ENCODE peak calls at places on chromosomes 1 and 21, in eight cellular contexts. One of them, this sample, is unnamed.

GRCh38 chr1:169741666-169742394 is 8.0 kb upstream of the SELE start:
- DNase-seq in suprapubic skin: no peak
- DNase-seq in GM12891: no peak
- DNase-seq in prostate gland: no peak
- DNase-seq in breast epithelium: no peak
- DNase-seq in sigmoid colon: no peak
- DNase-seq in heart left ventricle: no peak
- DNase-seq in body of pancreas: no peak
- DNase-seq in this sample: no peak

GRCh38 chr1:10677508-10678364 is 118.7 kb downstream of the CASZ1 start:
- DNase-seq in suprapubic skin: no peak
- DNase-seq in GM12891: no peak
- DNase-seq in prostate gland: no peak
- DNase-seq in breast epithelium: no peak
- DNase-seq in sigmoid colon: peak; percentile 90
- DNase-seq in heart left ventricle: peak; percentile 61
- DNase-seq in body of pancreas: peak; percentile 50
- DNase-seq in this sample: no peak

GRCh38 chr1:5983361-5984103 is 8.7 kb downstream of the NPHP4 start:
- DNase-seq in suprapubic skin: no peak
- DNase-seq in GM12891: no peak
- DNase-seq in prostate gland: no peak
- DNase-seq in breast epithelium: no peak
- DNase-seq in sigmoid colon: no peak
- DNase-seq in heart left ventricle: no peak
- DNase-seq in body of pancreas: no peak
- DNase-seq in this sample: no peak

GRCh38 chr1:51648180-51649109 is 31.6 kb downstream of the OSBPL9 start:
- DNase-seq in suprapubic skin: no peak
- DNase-seq in GM12891: no peak
- DNase-seq in prostate gland: no peak
- DNase-seq in breast epithelium: no peak
- DNase-seq in sigmoid colon: no peak
- DNase-seq in heart left ventricle: peak; percentile 25
- DNase-seq in body of pancreas: peak; percentile 24
- DNase-seq in this sample: peak; percentile 61

GRCh38 chr1:208080396-208081276 is 163.5 kb downstream of the PLXNA2 start:
- DNase-seq in suprapubic skin: no peak
- DNase-seq in GM12891: no peak
- DNase-seq in prostate gland: no peak
- DNase-seq in breast epithelium: no peak
- DNase-seq in sigmoid colon: no peak
- DNase-seq in heart left ventricle: no peak
- DNase-seq in body of pancreas: no peak
- DNase-seq in this sample: no peak

GRCh38 chr1:216456682-216457081 is 33.4 kb upstream of the USH2A start:
- DNase-seq in suprapubic skin: no peak
- DNase-seq in GM12891: no peak
- DNase-seq in prostate gland: peak; percentile 14
- DNase-seq in breast epithelium: no peak
- DNase-seq in sigmoid colon: no peak
- DNase-seq in heart left ventricle: no peak
- DNase-seq in body of pancreas: no peak
- DNase-seq in this sample: no peak

GRCh38 chr1:208209286-208209685 is 34.9 kb downstream of the PLXNA2 start:
- DNase-seq in suprapubic skin: no peak
- DNase-seq in GM12891: no peak
- DNase-seq in prostate gland: peak; percentile 79
- DNase-seq in breast epithelium: no peak
- DNase-seq in sigmoid colon: no peak
- DNase-seq in heart left ventricle: no peak
- DNase-seq in body of pancreas: no peak
- DNase-seq in this sample: no peak

GRCh38 chr1:51592711-51593110 is 24.2 kb upstream of the OSBPL9 start:
- DNase-seq in suprapubic skin: no peak
- DNase-seq in GM12891: no peak
- DNase-seq in prostate gland: no peak
- DNase-seq in breast epithelium: no peak
- DNase-seq in sigmoid colon: no peak
- DNase-seq in heart left ventricle: no peak
- DNase-seq in body of pancreas: no peak
- DNase-seq in this sample: no peak

GRCh38 chr1:43056981-43057391 is 98.3 kb upstream of the SLC2A1 start:
- DNase-seq in suprapubic skin: no peak
- DNase-seq in GM12891: no peak
- DNase-seq in prostate gland: no peak
- DNase-seq in breast epithelium: no peak
- DNase-seq in sigmoid colon: no peak
- DNase-seq in heart left ventricle: no peak
- DNase-seq in body of pancreas: no peak
- DNase-seq in this sample: no peak

GRCh38 chr1:183764981-183765380 is 39.9 kb upstream of the RGL1 start:
- DNase-seq in suprapubic skin: no peak
- DNase-seq in GM12891: no peak
- DNase-seq in prostate gland: no peak
- DNase-seq in breast epithelium: no peak
- DNase-seq in sigmoid colon: no peak
- DNase-seq in heart left ventricle: no peak
- DNase-seq in body of pancreas: no peak
- DNase-seq in this sample: no peak

GRCh38 chr1:216766633-216767325 is 43.5 kb upstream of the ESRRG start:
- DNase-seq in suprapubic skin: no peak
- DNase-seq in GM12891: no peak
- DNase-seq in prostate gland: no peak
- DNase-seq in breast epithelium: no peak
- DNase-seq in sigmoid colon: no peak
- DNase-seq in heart left ventricle: no peak
- DNase-seq in body of pancreas: no peak
- DNase-seq in this sample: peak; percentile 38

GRCh38 chr21:42346866-42347600 is 3.8 kb downstream of the TFF2 start:
- DNase-seq in suprapubic skin: no peak
- DNase-seq in GM12891: no peak
- DNase-seq in prostate gland: no peak
- DNase-seq in breast epithelium: no peak
- DNase-seq in sigmoid colon: no peak
- DNase-seq in heart left ventricle: no peak
- DNase-seq in body of pancreas: no peak
- DNase-seq in this sample: no peak

GRCh38 chr1:244920911-244921310 is 56.6 kb upstream of the HNRNPU start:
- DNase-seq in suprapubic skin: no peak
- DNase-seq in GM12891: no peak
- DNase-seq in prostate gland: no peak
- DNase-seq in breast epithelium: no peak
- DNase-seq in sigmoid colon: no peak
- DNase-seq in heart left ventricle: peak; percentile 12
- DNase-seq in body of pancreas: no peak
- DNase-seq in this sample: no peak

GRCh38 chr1:20720631-20721051 is 2.8 kb upstream of the KIF17 start:
- DNase-seq in suprapubic skin: peak; percentile 44
- DNase-seq in GM12891: no peak
- DNase-seq in prostate gland: no peak
- DNase-seq in breast epithelium: peak; percentile 27
- DNase-seq in sigmoid colon: peak; percentile 48
- DNase-seq in heart left ventricle: no peak
- DNase-seq in body of pancreas: no peak
- DNase-seq in this sample: no peak

GRCh38 chr1:57576750-57577149 is 152.9 kb upstream of the DAB1 start:
- DNase-seq in suprapubic skin: no peak
- DNase-seq in GM12891: no peak
- DNase-seq in prostate gland: no peak
- DNase-seq in breast epithelium: no peak
- DNase-seq in sigmoid colon: no peak
- DNase-seq in heart left ventricle: no peak
- DNase-seq in body of pancreas: peak; percentile 11
- DNase-seq in this sample: no peak

GRCh38 chr21:42614391-42614790 is 39.0 kb upstream of the PDE9A start:
- DNase-seq in suprapubic skin: peak; percentile 33
- DNase-seq in GM12891: no peak
- DNase-seq in prostate gland: no peak
- DNase-seq in breast epithelium: no peak
- DNase-seq in sigmoid colon: no peak
- DNase-seq in heart left ventricle: no peak
- DNase-seq in body of pancreas: no peak
- DNase-seq in this sample: no peak

GRCh38 chr1:26959722-26960624 is at the start of gene KDF1:
- DNase-seq in suprapubic skin: no peak
- DNase-seq in GM12891: no peak
- DNase-seq in prostate gland: peak; percentile 87
- DNase-seq in breast epithelium: peak; percentile 83
- DNase-seq in sigmoid colon: no peak
- DNase-seq in heart left ventricle: no peak
- DNase-seq in body of pancreas: peak; percentile 88
- DNase-seq in this sample: no peak
- TF ChIP-seq POLR2A in suprapubic skin: no peak
- TF ChIP-seq POLR2A in GM12891: no peak
- TF ChIP-seq POLR2A in prostate gland: peak; percentile 79
- TF ChIP-seq POLR2A in breast epithelium: peak; percentile 40
- TF ChIP-seq POLR2A in sigmoid colon: no peak
- TF ChIP-seq POLR2A in heart left ventricle: no peak
- TF ChIP-seq POLR2A in body of pancreas: peak; percentile 76
- TF ChIP-seq POLR2A in this sample: no peak

DNA sequence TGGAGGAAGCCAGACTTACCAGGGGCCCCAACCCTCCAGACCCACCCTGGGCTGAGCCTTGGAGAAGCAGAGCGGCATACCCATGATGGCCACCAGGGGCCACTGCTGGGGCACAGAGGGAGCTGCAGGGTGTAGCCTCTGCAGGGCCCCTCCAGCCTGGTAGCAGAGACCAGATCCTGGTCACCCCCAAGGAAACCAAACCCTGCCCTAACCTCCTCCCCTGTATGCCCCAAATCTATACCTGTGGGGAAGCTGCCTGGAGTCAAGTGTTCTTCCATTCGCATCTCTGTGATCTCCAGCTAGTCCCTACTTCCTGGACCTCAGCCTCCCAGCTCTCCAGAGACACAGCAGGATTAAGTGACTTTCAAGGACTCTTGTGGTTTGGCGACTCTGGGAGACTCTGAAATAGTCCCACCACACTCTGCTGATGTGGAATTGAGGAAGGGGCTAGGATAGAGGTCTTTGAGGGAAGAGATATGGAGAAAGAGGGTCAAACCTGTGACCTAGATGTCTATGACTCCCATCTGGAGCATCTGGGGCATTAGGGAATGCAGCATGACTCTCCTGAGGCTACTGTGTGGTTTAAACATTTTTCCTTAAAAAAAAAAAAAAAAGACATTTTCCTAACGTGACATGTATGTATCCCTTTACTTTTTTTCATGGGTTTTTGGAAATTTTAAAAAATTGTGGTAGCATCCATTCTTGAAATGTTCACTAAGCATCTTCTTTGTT is 119.2 kb upstream of the IPO9 start:
- DNase-seq in suprapubic skin: peak; percentile 88
- DNase-seq in GM12891: peak; percentile 69
- DNase-seq in prostate gland: peak; percentile 51
- DNase-seq in breast epithelium: peak; percentile 66
- DNase-seq in sigmoid colon: peak; percentile 90
- DNase-seq in heart left ventricle: peak; percentile 78
- DNase-seq in body of pancreas: peak; percentile 65
- DNase-seq in this sample: peak; percentile 65
- TF ChIP-seq POLR2A in suprapubic skin: no peak
- TF ChIP-seq POLR2A in GM12891: no peak
- TF ChIP-seq POLR2A in prostate gland: no peak
- TF ChIP-seq POLR2A in breast epithelium: no peak
- TF ChIP-seq POLR2A in sigmoid colon: no peak
- TF ChIP-seq POLR2A in heart left ventricle: peak; percentile 8
- TF ChIP-seq POLR2A in body of pancreas: no peak
- TF ChIP-seq POLR2A in this sample: no peak

DNA sequence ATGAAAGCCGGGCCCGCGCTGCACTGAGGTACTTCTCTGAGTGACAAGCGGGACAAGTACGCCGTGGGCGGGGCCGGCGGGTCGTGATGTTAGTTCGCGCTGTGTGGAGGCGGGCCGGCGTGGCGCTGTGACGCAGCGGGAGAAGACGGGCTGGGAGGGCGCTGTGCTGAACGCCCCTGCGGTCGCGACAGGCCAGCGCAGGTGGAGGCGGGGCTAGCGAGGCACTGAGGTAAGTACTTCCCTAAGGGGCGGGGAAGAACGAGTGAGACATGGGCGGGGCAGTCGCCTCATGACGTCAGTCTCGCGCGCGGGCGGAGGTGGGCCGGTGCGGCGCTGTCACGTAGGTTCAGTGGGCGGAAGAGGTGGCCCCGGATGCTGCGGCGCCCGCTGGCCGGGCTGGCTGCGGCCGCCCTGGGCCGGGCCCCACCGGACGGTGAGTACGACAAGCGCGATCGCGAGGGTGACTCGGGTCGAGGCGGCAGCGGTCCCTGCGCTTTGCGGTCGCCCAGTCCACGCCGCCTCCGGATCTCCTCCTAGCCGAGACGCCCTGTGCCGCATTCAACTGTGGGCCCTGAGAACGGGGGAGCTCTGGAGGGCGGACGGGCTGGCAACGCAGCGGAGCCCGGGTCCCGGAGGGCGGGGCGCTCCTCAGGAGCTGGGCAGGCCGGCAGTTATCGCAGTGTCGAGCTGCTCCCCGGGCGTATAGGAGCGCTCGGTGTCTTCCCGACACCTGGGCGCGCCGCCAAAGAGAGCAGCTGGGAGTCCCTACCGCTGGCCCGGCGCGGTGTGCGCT is at the start of gene GUK1:
- DNase-seq in suprapubic skin: peak; percentile 100
- DNase-seq in GM12891: peak; percentile 97
- DNase-seq in prostate gland: peak; percentile 100
- DNase-seq in breast epithelium: peak; percentile 100
- DNase-seq in sigmoid colon: peak; percentile 100
- DNase-seq in heart left ventricle: peak; percentile 99
- DNase-seq in body of pancreas: peak; percentile 100
- DNase-seq in this sample: peak; percentile 100
- TF ChIP-seq POLR2A in suprapubic skin: peak; percentile 91
- TF ChIP-seq POLR2A in GM12891: peak; percentile 71
- TF ChIP-seq POLR2A in prostate gland: peak; percentile 98
- TF ChIP-seq POLR2A in breast epithelium: peak; percentile 80
- TF ChIP-seq POLR2A in sigmoid colon: peak; percentile 87
- TF ChIP-seq POLR2A in heart left ventricle: peak; percentile 98
- TF ChIP-seq POLR2A in body of pancreas: peak; percentile 95
- TF ChIP-seq POLR2A in this sample: peak; percentile 97

GRCh38 chr1:118999348-119000071 is 11.4 kb upstream of the TBX15 start:
- DNase-seq in suprapubic skin: no peak
- DNase-seq in GM12891: no peak
- DNase-seq in prostate gland: no peak
- DNase-seq in breast epithelium: no peak
- DNase-seq in sigmoid colon: no peak
- DNase-seq in heart left ventricle: no peak
- DNase-seq in body of pancreas: no peak
- DNase-seq in this sample: no peak

GRCh38 chr1:119004129-119004527 is 16.0 kb upstream of the TBX15 start:
- DNase-seq in suprapubic skin: no peak
- DNase-seq in GM12891: no peak
- DNase-seq in prostate gland: no peak
- DNase-seq in breast epithelium: no peak
- DNase-seq in sigmoid colon: no peak
- DNase-seq in heart left ventricle: no peak
- DNase-seq in body of pancreas: no peak
- DNase-seq in this sample: no peak

GRCh38 chr1:119000371-119001180 is 12.4 kb upstream of the TBX15 start:
- DNase-seq in suprapubic skin: no peak
- DNase-seq in GM12891: no peak
- DNase-seq in prostate gland: no peak
- DNase-seq in breast epithelium: no peak
- DNase-seq in sigmoid colon: peak; percentile 59
- DNase-seq in heart left ventricle: no peak
- DNase-seq in body of pancreas: no peak
- DNase-seq in this sample: no peak

GRCh38 chr1:119003413-119004128 is 15.4 kb upstream of the TBX15 start:
- DNase-seq in suprapubic skin: no peak
- DNase-seq in GM12891: no peak
- DNase-seq in prostate gland: no peak
- DNase-seq in breast epithelium: no peak
- DNase-seq in sigmoid colon: no peak
- DNase-seq in heart left ventricle: no peak
- DNase-seq in body of pancreas: no peak
- DNase-seq in this sample: no peak

GRCh38 chr1:119001181-119002018 is 13.3 kb upstream of the TBX15 start:
- DNase-seq in suprapubic skin: peak; percentile 79
- DNase-seq in GM12891: no peak
- DNase-seq in prostate gland: no peak
- DNase-seq in breast epithelium: no peak
- DNase-seq in sigmoid colon: peak; percentile 54
- DNase-seq in heart left ventricle: no peak
- DNase-seq in body of pancreas: no peak
- DNase-seq in this sample: no peak
- TF ChIP-seq POLR2A in suprapubic skin: peak; percentile 33
- TF ChIP-seq POLR2A in GM12891: no peak
- TF ChIP-seq POLR2A in prostate gland: no peak
- TF ChIP-seq POLR2A in breast epithelium: no peak
- TF ChIP-seq POLR2A in sigmoid colon: no peak
- TF ChIP-seq POLR2A in heart left ventricle: no peak
- TF ChIP-seq POLR2A in body of pancreas: no peak
- TF ChIP-seq POLR2A in this sample: no peak